ENCODE peak calls at places on chromosome 6, in five cellular contexts. C is sigmoid colon, D is erythroblast, L is breast epithelium, O is upper lobe of left lung. K is an unnamed sample.
A peak's percentile ranks its signal among the peaks of the same experiment; 100 is the strongest.

GRCh38 chr6:147217840-147218404 is 13.7 kb downstream of the STXBP5 start:
- DNase-seq in C (no peak), L (no peak), D (no peak), O (no peak), K (no peak)

GRCh38 chr6:1596088-1596852 is 13.4 kb upstream of the FOXC1 start:
- DNase-seq in D (peak; percentile 73), L (no peak), O (peak; percentile 80), C (peak; percentile 76), K (no peak)

GRCh38 chr6:139663996-139664395 is 289.5 kb upstream of the CITED2 start:
- DNase-seq in D (no peak), L (no peak), C (no peak), O (no peak), K (no peak)

GRCh38 chr6:4638641-4639040 is 137.6 kb upstream of the CDYL start:
- DNase-seq in C (no peak), D (no peak), L (no peak), O (no peak), K (no peak)

GRCh38 chr6:137827977-137828815 is 38.9 kb upstream of the TNFAIP3 start:
- DNase-seq in C (no peak), O (no peak), D (no peak), L (no peak), K (no peak)

GRCh38 chr6:131136021-131136847 is 967 bp downstream of the AKAP7 start:
- DNase-seq in L (no peak), C (no peak), D (peak; percentile 23), O (no peak), K (no peak)

GRCh38 chr6:11427827-11428245 is 109.7 kb upstream of the TMEM170B start:
- DNase-seq in O (no peak), D (no peak), L (no peak), C (no peak), K (no peak)

GRCh38 chr6:2101213-2101612 is 144.2 kb downstream of the GMDS start:
- DNase-seq in C (no peak), O (no peak), L (no peak), D (peak; percentile 29), K (no peak)

GRCh38 chr6:165515963-165516624 is 146.9 kb downstream of the PDE10A start:
- DNase-seq in D (no peak), L (no peak), C (no peak), O (no peak), K (peak; percentile 6)

GRCh38 chr6:104159045-104159618 is 700.6 kb downstream of the HACE1 start:
- DNase-seq in O (no peak), L (no peak), D (no peak), C (no peak), K (no peak)

GRCh38 chr6:91149246-91149645 is 562.4 kb upstream of the MAP3K7 start:
- DNase-seq in C (no peak), L (no peak), D (no peak), O (no peak), K (no peak)

GRCh38 chr6:119533603-119534279 is 184.2 kb upstream of the MAN1A1 start:
- DNase-seq in L (no peak), O (no peak), C (no peak), D (no peak), K (peak; percentile 19)

GRCh38 chr6:157675859-157676640 is 147.0 kb upstream of the SNX9 start:
- DNase-seq in C (peak; percentile 51), D (no peak), O (no peak), L (no peak), K (no peak)

GRCh38 chr6:148817689-148818088 is 70.9 kb downstream of the UST start:
- DNase-seq in D (no peak), O (no peak), L (no peak), C (no peak), K (no peak)

GRCh38 chr6:107244082-107244741 is 128.9 kb upstream of the BEND3 start:
- DNase-seq in C (no peak), O (no peak), D (peak; percentile 7), L (no peak), K (no peak)

GRCh38 chr6:72416744-72417143 is 205.1 kb upstream of the KCNQ5 start:
- DNase-seq in O (no peak), L (no peak), C (no peak), D (no peak), K (no peak)

GRCh38 chr6:108801331-108801730 is 46.9 kb upstream of the ARMC2 start:
- DNase-seq in C (no peak), L (no peak), O (no peak), D (no peak), K (no peak)

GRCh38 chr6:92479821-92480220 is 939.5 kb downstream of the EPHA7 start:
- DNase-seq in D (no peak), C (no peak), L (no peak), O (no peak), K (no peak)

GRCh38 chr6:7085911-7086310 is 21.9 kb upstream of the RREB1 start:
- DNase-seq in C (peak; percentile 67), O (peak; percentile 40), D (peak; percentile 40), L (no peak), K (no peak)

DNA sequence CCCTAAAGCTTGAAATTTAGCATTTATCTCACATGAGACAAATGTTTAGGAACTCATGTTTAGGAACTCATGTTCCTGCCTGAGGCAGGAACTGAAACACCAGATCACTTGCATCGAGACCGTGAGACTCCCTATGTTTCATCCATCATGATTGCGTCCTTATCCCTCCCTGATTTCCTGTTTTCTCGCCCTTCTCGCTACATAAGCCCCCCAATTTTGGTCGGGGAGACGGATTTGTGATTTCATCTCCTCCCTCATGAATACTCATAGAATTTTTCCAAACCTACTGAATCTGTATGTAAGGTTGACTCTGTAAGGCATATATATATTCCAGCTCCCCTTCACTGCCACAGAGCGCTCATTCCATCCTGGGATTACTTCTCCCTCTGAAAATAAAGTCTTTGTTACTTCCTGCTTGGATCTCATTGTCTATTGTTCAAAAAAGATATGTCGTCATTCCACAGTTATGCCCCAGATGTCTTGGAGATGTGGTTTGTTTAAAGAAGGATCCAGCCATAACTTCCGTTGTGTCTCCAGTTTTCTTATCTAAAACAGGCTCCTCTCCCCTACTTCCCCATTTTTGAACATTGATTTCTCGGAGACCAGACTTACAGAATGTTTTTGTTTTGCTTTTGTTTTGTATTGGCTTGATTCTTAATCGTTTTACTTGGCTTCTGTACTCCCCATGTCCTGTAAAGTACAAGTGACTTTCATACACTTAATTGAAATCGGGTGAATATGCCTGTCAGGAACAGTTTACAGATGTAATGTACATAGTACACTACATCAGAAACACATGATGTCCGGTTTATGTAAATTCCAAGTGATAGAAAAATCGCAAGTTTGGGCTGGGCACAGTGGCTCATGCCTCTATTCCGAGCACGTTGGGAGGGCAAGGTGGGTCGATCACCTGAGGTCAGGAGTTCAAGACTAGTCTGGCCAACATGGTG is 118.7 kb downstream of the HFE start:
- DNase-seq in O (no peak), D (peak; percentile 82), L (peak; percentile 41), C (no peak), K (no peak)
- TF ChIP-seq POLR2A in O (peak; percentile 3), D (no peak), L (peak; percentile 62), C (peak; percentile 25), K (peak; percentile 14)

DNA sequence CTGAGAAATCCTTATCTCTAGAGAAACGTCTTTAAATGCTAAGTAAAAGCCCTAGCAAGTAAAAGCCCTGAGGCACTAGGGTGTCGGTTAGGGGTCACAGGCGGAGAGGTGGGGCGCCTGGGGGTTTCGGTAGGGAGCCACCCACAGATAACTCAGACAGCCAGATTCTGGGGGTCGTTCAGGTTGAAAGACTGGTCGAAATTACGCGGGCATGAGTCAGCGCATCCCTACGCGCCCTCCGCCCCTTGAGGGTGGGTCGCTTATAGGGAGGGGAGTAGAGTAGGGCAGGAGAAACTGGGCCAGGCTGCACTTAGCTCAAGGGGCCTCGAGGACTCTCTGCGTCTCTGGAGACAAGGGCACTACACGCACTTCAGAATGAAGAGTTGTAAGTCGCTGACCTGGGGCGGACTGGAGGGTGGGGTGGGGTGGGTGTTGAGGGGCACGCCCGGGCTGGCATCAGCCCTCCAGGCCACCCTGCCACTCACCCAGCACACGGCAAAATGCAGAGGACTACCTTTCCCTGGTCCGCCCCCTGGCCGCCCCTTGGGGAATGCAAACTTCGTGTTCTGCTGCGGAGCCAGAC is 598 bp upstream of the PPT2 start:
- DNase-seq in C (peak; percentile 78), O (peak; percentile 63), D (peak; percentile 88), L (no peak), K (no peak)
- TF ChIP-seq POLR2A in C (no peak), O (no peak), D (no peak), L (no peak), K (no peak)

GRCh38 chr6:21601341-21601740 is 7.8 kb downstream of the SOX4 start:
- DNase-seq in C (no peak), D (no peak), L (no peak), O (no peak), K (no peak)

GRCh38 chr6:21603516-21603952 is 10.0 kb downstream of the SOX4 start:
- DNase-seq in D (no peak), C (no peak), L (no peak), O (no peak), K (no peak)

GRCh38 chr6:21599074-21599639 is 5.6 kb downstream of the SOX4 start:
- DNase-seq in L (no peak), C (no peak), O (no peak), D (no peak), K (no peak)

GRCh38 chr6:21604081-21604480 is 10.5 kb downstream of the SOX4 start:
- DNase-seq in D (no peak), L (peak; percentile 14), O (no peak), C (no peak), K (no peak)

GRCh38 chr6:21601932-21602390 is 8.4 kb downstream of the SOX4 start:
- DNase-seq in D (no peak), O (no peak), C (no peak), L (peak; percentile 15), K (no peak)
- TF ChIP-seq POLR2A in D (no peak), O (no peak), C (no peak), L (no peak), K (no peak)

DNA sequence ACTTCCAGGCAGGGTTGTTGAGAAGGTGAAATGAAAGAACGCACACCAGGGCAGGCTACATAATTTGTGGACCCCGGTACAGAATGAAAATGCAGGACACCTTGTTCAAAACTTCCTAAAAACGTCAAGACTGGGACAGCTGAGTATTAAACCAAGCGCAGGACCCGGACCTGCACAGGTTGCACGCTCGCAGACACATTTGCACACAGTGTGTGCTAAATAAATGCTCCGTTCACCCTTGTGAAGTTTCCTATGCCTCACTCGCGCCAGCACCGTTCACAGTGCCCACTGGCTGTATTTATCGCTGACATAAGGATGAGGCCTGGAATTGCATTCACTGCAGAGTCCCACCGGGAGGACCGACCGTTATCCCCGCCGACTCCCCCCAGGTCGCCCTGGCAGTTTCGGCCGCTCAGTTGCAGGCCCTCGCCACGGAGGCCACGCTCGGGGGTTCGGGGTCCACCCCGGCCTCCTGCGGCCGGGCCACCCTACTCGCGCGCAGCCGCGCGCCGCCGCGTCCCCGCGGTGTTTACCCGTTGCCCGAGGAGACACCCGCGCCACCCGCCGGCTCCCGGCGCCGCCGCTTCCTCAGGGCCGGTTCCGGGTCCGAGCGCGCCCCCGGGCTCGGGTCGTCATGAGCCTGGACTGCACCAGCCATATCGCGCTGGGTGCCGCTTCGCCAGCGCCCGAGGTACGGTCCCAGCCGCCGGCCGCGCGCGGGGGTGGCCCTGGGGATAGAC is at the start of gene CCDC170:
- DNase-seq in L (no peak), D (no peak), C (no peak), O (peak; percentile 30), K (no peak)
- TF ChIP-seq POLR2A in L (no peak), D (no peak), C (no peak), O (no peak), K (no peak)

GRCh38 chr6:24720131-24720603 is 1.2 kb upstream of the C6orf62 start:
- DNase-seq in C (peak; percentile 84), D (peak; percentile 87), O (peak; percentile 64), L (peak; percentile 39), K (no peak)
- TF ChIP-seq POLR2A in C (no peak), D (no peak), O (no peak), L (no peak), K (no peak)

GRCh38 chr6:13814176-13814937 is at the start of gene MCUR1:
- DNase-seq in C (peak; percentile 93), L (peak; percentile 75), O (peak; percentile 91), D (peak; percentile 91), K (peak; percentile 92)
- TF ChIP-seq POLR2A in C (no peak), L (no peak), O (peak; percentile 91), D (peak; percentile 79), K (peak; percentile 91)

K was measured in H54.